ENCODE peak calls at places on chromosome 6, in six cellular contexts. O is K562, R is IMR-90, Y is HCT116, B is PC-3, S is DND-41. I is an unnamed sample.

GRCh38 chr6:56959938-56960337 is 5.0 kb downstream of the BEND6 start:
- DNase-seq in O (no peak), R (peak; percentile 77), Y (no peak), B (peak; percentile 91), S (no peak), I (peak; percentile 83)

GRCh38 chr6:17197607-17198006 is 83.6 kb upstream of the RBM24 start:
- DNase-seq in O (no peak), R (no peak), Y (no peak), B (no peak), S (no peak), I (no peak)

GRCh38 chr6:70566751-70567382 is at the start of gene SDHAF4:
- DNase-seq in O (peak; percentile 98), R (peak; percentile 76), Y (peak; percentile 63), B (peak; percentile 84), S (peak; percentile 94), I (peak; percentile 85)

GRCh38 chr6:159110013-159110412 is 59.2 kb upstream of the FNDC1 start:
- DNase-seq in O (peak; percentile 72), R (peak; percentile 38), Y (peak; percentile 57), B (peak; percentile 63), S (peak; percentile 54), I (peak; percentile 38)

GRCh38 chr6:164419099-164419498 is 890.3 kb downstream of the C6orf118 start:
- DNase-seq in O (no peak), R (no peak), Y (no peak), B (peak; percentile 30), S (no peak), I (no peak)

GRCh38 chr6:2881358-2881885 is 21.7 kb downstream of the SERPINB9 start:
- DNase-seq in O (no peak), R (no peak), Y (no peak), B (no peak), S (no peak), I (no peak)

GRCh38 chr6:24188571-24188970 is 62.6 kb downstream of the NRSN1 start:
- DNase-seq in O (no peak), R (no peak), Y (no peak), B (no peak), S (no peak), I (no peak)

GRCh38 chr6:125267806-125268523 is 33.8 kb downstream of the HDDC2 start:
- DNase-seq in O (no peak), R (no peak), Y (no peak), B (peak; percentile 4), S (no peak), I (no peak)

GRCh38 chr6:3813150-3813780 is 35.9 kb upstream of the FAM50B start:
- DNase-seq in O (peak; percentile 47), R (peak; percentile 56), Y (no peak), B (peak; percentile 80), S (no peak), I (no peak)

GRCh38 chr6:109336221-109336955 is 45.9 kb downstream of the CD164 start:
- DNase-seq in O (no peak), R (peak; percentile 56), Y (peak; percentile 12), B (peak; percentile 97), S (no peak), I (peak; percentile 55)

GRCh38 chr6:131640100-131640499 is 3.0 kb downstream of the ENPP3 start:
- DNase-seq in O (no peak), R (no peak), Y (no peak), B (no peak), S (no peak), I (no peak)

GRCh38 chr6:168139121-168139520 is 60.1 kb upstream of the FRMD1 start:
- DNase-seq in O (no peak), R (no peak), Y (no peak), B (no peak), S (no peak), I (no peak)

GRCh38 chr6:20564777-20565176 is 30.5 kb downstream of the CDKAL1 start:
- DNase-seq in O (no peak), R (peak; percentile 6), Y (no peak), B (no peak), S (peak; percentile 19), I (no peak)

GRCh38 chr6:68139130-68139529 is 496.0 kb upstream of the ADGRB3 start:
- DNase-seq in O (no peak), R (no peak), Y (no peak), B (no peak), S (no peak), I (no peak)

GRCh38 chr6:82691997-82692396 is 328.4 kb downstream of the TPBG start:
- DNase-seq in O (no peak), R (no peak), Y (no peak), B (no peak), S (no peak), I (no peak)

GRCh38 chr6:84854801-84855400 is 90.5 kb upstream of the TBX18 start:
- DNase-seq in O (no peak), R (no peak), Y (no peak), B (no peak), S (no peak), I (no peak)

GRCh38 chr6:112289039-112289566 is 34.7 kb upstream of the LAMA4 start:
- DNase-seq in O (no peak), R (peak; percentile 96), Y (no peak), B (no peak), S (no peak), I (peak; percentile 90)

GRCh38 chr6:72969666-72970065 is 255.6 kb downstream of the KHDC1L start:
- DNase-seq in O (no peak), R (no peak), Y (no peak), B (no peak), S (no peak), I (no peak)

GRCh38 chr6:22113046-22113766 is 183.6 kb downstream of the PRL start:
- DNase-seq in O (no peak), R (peak; percentile 100), Y (peak; percentile 18), B (peak; percentile 98), S (no peak), I (peak; percentile 100)

GRCh38 chr6:145705561-145705960 is 29.8 kb downstream of the EPM2A start:
- DNase-seq in O (no peak), R (peak; percentile 78), Y (no peak), B (peak; percentile 40), S (no peak), I (peak; percentile 46)

GRCh38 chr6:134480593-134480992 is 162.7 kb upstream of the SGK1 start:
- DNase-seq in O (no peak), R (peak; percentile 51), Y (no peak), B (peak; percentile 59), S (no peak), I (peak; percentile 24)

GRCh38 chr6:169899481-169900145 is 148.2 kb downstream of the ERMARD start:
- DNase-seq in O (no peak), R (no peak), Y (no peak), B (no peak), S (no peak), I (no peak)

GRCh38 chr6:137697267-137697938 is 169.7 kb upstream of the TNFAIP3 start:
- DNase-seq in O (no peak), R (peak; percentile 84), Y (no peak), B (peak; percentile 17), S (no peak), I (peak; percentile 83)

GRCh38 chr6:72589096-72589495 is 32.8 kb upstream of the KCNQ5 start:
- DNase-seq in O (no peak), R (peak; percentile 11), Y (no peak), B (no peak), S (no peak), I (peak; percentile 62)

GRCh38 chr6:54059683-54060082 is 51.6 kb upstream of the MLIP start:
- DNase-seq in O (no peak), R (no peak), Y (no peak), B (no peak), S (no peak), I (no peak)

GRCh38 chr6:122511193-122511924 is 39.8 kb upstream of the SERINC1 start:
- DNase-seq in O (no peak), R (no peak), Y (no peak), B (no peak), S (no peak), I (no peak)

GRCh38 chr6:63598001-63598250 is 25.6 kb downstream of the LOC128125822 start:
- DNase-seq in O (no peak), R (no peak), Y (no peak), B (no peak), S (no peak), I (no peak)

GRCh38 chr6:43800746-43801488 is 30.9 kb downstream of the VEGFA start:
- DNase-seq in O (no peak), R (no peak), Y (no peak), B (no peak), S (no peak), I (no peak)

GRCh38 chr6:137638926-137639706 is 144.9 kb upstream of the OLIG3 start:
- DNase-seq in O (no peak), R (no peak), Y (no peak), B (no peak), S (no peak), I (peak; percentile 57)

GRCh38 chr6:98039443-98039842 is 756.4 kb upstream of the MMS22L start:
- DNase-seq in O (no peak), R (no peak), Y (no peak), B (no peak), S (no peak), I (no peak)

GRCh38 chr6:98039876-98040605 is 757.0 kb upstream of the MMS22L start:
- DNase-seq in O (no peak), R (peak; percentile 0), Y (no peak), B (peak; percentile 10), S (no peak), I (peak; percentile 26)

GRCh38 chr6:98041921-98042320 is 758.9 kb upstream of the MMS22L start:
- DNase-seq in O (no peak), R (no peak), Y (no peak), B (no peak), S (no peak), I (no peak)

GRCh38 chr6:98044168-98044567 is 761.2 kb upstream of the MMS22L start:
- DNase-seq in O (no peak), R (no peak), Y (no peak), B (no peak), S (no peak), I (no peak)

GRCh38 chr6:98041072-98041471 is 758.1 kb upstream of the MMS22L start:
- DNase-seq in O (no peak), R (no peak), Y (no peak), B (no peak), S (no peak), I (peak; percentile 19)
- H3K4me2 ChIP-seq in O (no peak overlapping the region), R (no peak overlapping the region), Y (no peak overlapping the region), B (no peak overlapping the region), S (no peak overlapping the region), I (no peak overlapping the region)

DNA sequence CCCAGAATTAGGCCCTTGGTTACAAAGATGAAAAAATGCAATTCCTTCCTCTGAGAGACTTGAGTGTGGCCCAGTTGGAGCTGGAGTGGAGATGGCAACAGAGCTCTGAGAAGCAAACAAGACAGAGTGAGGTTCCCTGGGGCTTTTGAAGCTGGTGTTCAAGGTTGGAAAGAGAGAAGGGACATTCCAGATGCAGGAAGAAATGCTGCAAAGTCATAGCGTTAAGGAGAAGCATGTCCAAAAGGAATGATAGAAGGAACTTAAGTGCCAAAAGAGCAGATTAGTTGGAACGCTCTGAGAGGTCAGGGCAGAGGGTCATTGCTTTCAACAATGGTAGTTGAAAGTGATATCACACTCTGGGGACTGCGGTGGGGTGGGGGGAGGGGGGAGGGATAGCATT is 251.8 kb downstream of the TBC1D7 start:
- DNase-seq in O (no peak), R (no peak), Y (no peak), B (no peak), S (no peak), I (no peak)
- H3K4me1 ChIP-seq in O (no peaks in the 10 kb centered on the region), R (no peaks in the 10 kb centered on the region), Y (no peaks in the 10 kb centered on the region), B (no peaks in the 10 kb centered on the region), S (no peaks in the 10 kb centered on the region), I (no peaks in the 10 kb centered on the region)

GRCh38 chr6:96016781-96017180 is 1.0 kb downstream of the FUT9 start:
- DNase-seq in O (no peak), R (no peak), Y (no peak), B (no peak), S (no peak), I (no peak)
- H3K4me2 ChIP-seq in O (no peak overlapping the region), R (no peak overlapping the region), Y (no peak overlapping the region), B (no peak overlapping the region), S (no peak overlapping the region), I (no peak overlapping the region)

GRCh38 chr6:149334201-149334600 is 16.7 kb downstream of the TAB2 start:
- DNase-seq in O (no peak), R (peak; percentile 69), Y (no peak), B (peak; percentile 80), S (no peak), I (peak; percentile 57)
- H3K4me1 ChIP-seq in O (no peaks in the 10 kb centered on the region), R (peaks cover 16% of the 10 kb centered on the region), Y (peaks cover 72% of the 10 kb centered on the region), B (peaks cover 65% of the 10 kb centered on the region), S (peaks cover 44% of the 10 kb centered on the region), I (peaks cover 9% of the 10 kb centered on the region)